ENCODE peak calls at places on chromosomes 13 and 19, in seven cellular contexts. One of them, this sample, is unnamed.

GRCh38 chr13:93270769-93271753 is 44.5 kb downstream of the GPC6 start:
- DNase-seq in pancreas: no peak
- DNase-seq in thoracic aorta: no peak
- DNase-seq in GM12878: no peak
- DNase-seq in GM23248: no peak
- DNase-seq in H9: no peak
- DNase-seq in tibial artery: no peak
- DNase-seq in this sample: no peak

GRCh38 chr19:43781630-43782310 is 997 bp upstream of the KCNN4 start:
- DNase-seq in GM23248: no peak
- DNase-seq in thoracic aorta: no peak
- DNase-seq in GM12878: no peak
- DNase-seq in H9: no peak
- DNase-seq in pancreas: no peak
- DNase-seq in tibial artery: no peak
- DNase-seq in this sample: no peak

GRCh38 chr13:92429231-92429630 is 797.4 kb upstream of the GPC6 start:
- DNase-seq in GM23248: no peak
- DNase-seq in H9: no peak
- DNase-seq in tibial artery: no peak
- DNase-seq in thoracic aorta: no peak
- DNase-seq in pancreas: no peak
- DNase-seq in GM12878: no peak
- DNase-seq in this sample: no peak

GRCh38 chr13:67023088-67023893 is 206.8 kb downstream of the PCDH9 start:
- DNase-seq in GM12878: no peak
- DNase-seq in GM23248: no peak
- DNase-seq in pancreas: no peak
- DNase-seq in H9: peak; percentile 25
- DNase-seq in thoracic aorta: no peak
- DNase-seq in tibial artery: no peak
- DNase-seq in this sample: no peak

GRCh38 chr13:23868521-23868920 is 20.7 kb downstream of the MIPEP start:
- DNase-seq in tibial artery: no peak
- DNase-seq in H9: no peak
- DNase-seq in thoracic aorta: no peak
- DNase-seq in GM23248: peak; percentile 85
- DNase-seq in pancreas: no peak
- DNase-seq in GM12878: no peak
- DNase-seq in this sample: no peak

GRCh38 chr13:62119739-62120700 is 704.4 kb upstream of the PCDH20 start:
- DNase-seq in tibial artery: no peak
- DNase-seq in GM12878: no peak
- DNase-seq in H9: no peak
- DNase-seq in GM23248: peak; percentile 34
- DNase-seq in pancreas: no peak
- DNase-seq in thoracic aorta: no peak
- DNase-seq in this sample: no peak

GRCh38 chr19:8578642-8579265 is 1.5 kb upstream of the MYO1F start:
- DNase-seq in H9: peak; percentile 80
- DNase-seq in GM23248: peak; percentile 74
- DNase-seq in GM12878: no peak
- DNase-seq in thoracic aorta: peak; percentile 40
- DNase-seq in pancreas: peak; percentile 42
- DNase-seq in tibial artery: peak; percentile 84
- DNase-seq in this sample: peak; percentile 88

GRCh38 chr19:44576843-44577565 is 36.4 kb upstream of the IGSF23 start:
- DNase-seq in thoracic aorta: no peak
- DNase-seq in pancreas: peak; percentile 27
- DNase-seq in tibial artery: no peak
- DNase-seq in GM12878: no peak
- DNase-seq in GM23248: peak; percentile 58
- DNase-seq in H9: peak; percentile 70
- DNase-seq in this sample: no peak

GRCh38 chr19:22144394-22144793 is 52.4 kb downstream of the ZNF676 start:
- DNase-seq in pancreas: no peak
- DNase-seq in tibial artery: no peak
- DNase-seq in GM12878: no peak
- DNase-seq in GM23248: peak; percentile 7
- DNase-seq in thoracic aorta: no peak
- DNase-seq in H9: no peak
- DNase-seq in this sample: no peak
- H3K9me3 ChIP-seq in pancreas: no peaks in the 10 kb centered on the region
- H3K9me3 ChIP-seq in tibial artery: peaks cover 49% of the 10 kb centered on the region
- H3K9me3 ChIP-seq in GM12878: peaks cover 1% of the 10 kb centered on the region
- H3K9me3 ChIP-seq in GM23248: no peaks in the 10 kb centered on the region
- H3K9me3 ChIP-seq in thoracic aorta: peaks cover 24% of the 10 kb centered on the region
- H3K9me3 ChIP-seq in H9: peaks cover 51% of the 10 kb centered on the region
- H3K9me3 ChIP-seq in this sample: peaks cover 8% of the 10 kb centered on the region

GRCh38 chr13:30718661-30719520 is 16.5 kb upstream of the ALOX5AP start:
- DNase-seq in tibial artery: no peak
- DNase-seq in GM12878: no peak
- DNase-seq in GM23248: peak; percentile 97
- DNase-seq in thoracic aorta: no peak
- DNase-seq in pancreas: no peak
- DNase-seq in H9: no peak
- DNase-seq in this sample: no peak
- H3K27ac ChIP-seq in tibial artery: no peak overlapping the region
- H3K27ac ChIP-seq in GM12878: no peak overlapping the region
- H3K27ac ChIP-seq in GM23248: peak overlapping the region; percentile 65
- H3K27ac ChIP-seq in thoracic aorta: no peak overlapping the region
- H3K27ac ChIP-seq in pancreas: no peak overlapping the region
- H3K27ac ChIP-seq in H9: no peak overlapping the region
- H3K27ac ChIP-seq in this sample: no peak overlapping the region

DNA sequence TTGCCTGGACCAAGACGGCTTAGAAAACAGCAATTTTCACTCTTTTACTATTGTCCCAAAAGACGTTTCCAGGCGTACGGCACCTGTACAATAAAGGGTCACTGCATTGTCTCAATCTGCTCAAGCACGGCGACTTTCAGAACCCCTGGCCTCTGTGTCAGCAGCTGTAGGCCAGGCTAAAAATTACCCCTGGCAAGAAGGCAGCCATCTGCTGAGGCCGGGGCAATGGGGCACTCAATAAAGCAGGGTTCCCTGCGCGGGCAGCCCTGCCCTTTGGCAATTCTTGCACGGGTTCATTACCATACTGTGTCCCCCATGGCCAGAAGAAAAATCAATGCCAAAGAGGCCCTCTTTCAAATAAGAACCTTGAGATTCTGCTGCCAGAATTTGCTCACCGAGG is 52.1 kb downstream of the STK24 start:
- DNase-seq in tibial artery: no peak
- DNase-seq in GM12878: no peak
- DNase-seq in thoracic aorta: no peak
- DNase-seq in GM23248: no peak
- DNase-seq in pancreas: no peak
- DNase-seq in H9: no peak
- DNase-seq in this sample: no peak
- H3K4me1 ChIP-seq in tibial artery: peaks cover 85% of the 10 kb centered on the region
- H3K4me1 ChIP-seq in GM12878: peaks cover 78% of the 10 kb centered on the region
- H3K4me1 ChIP-seq in thoracic aorta: no peaks in the 10 kb centered on the region
- H3K4me1 ChIP-seq in GM23248: peaks cover 7% of the 10 kb centered on the region
- H3K4me1 ChIP-seq in pancreas: no peaks in the 10 kb centered on the region
- H3K4me1 ChIP-seq in H9: peaks cover 13% of the 10 kb centered on the region
- H3K4me1 ChIP-seq in this sample: peaks cover 66% of the 10 kb centered on the region

GRCh38 chr19:54646331-54646841 is 16.1 kb downstream of the LILRB1 start:
- DNase-seq in tibial artery: no peak
- DNase-seq in H9: no peak
- DNase-seq in GM12878: no peak
- DNase-seq in thoracic aorta: no peak
- DNase-seq in pancreas: no peak
- DNase-seq in GM23248: no peak
- DNase-seq in this sample: peak; percentile 21

GRCh38 chr19:54654447-54655321 is 8.1 kb upstream of the LILRB4 start:
- DNase-seq in GM12878: no peak
- DNase-seq in H9: no peak
- DNase-seq in pancreas: no peak
- DNase-seq in tibial artery: no peak
- DNase-seq in thoracic aorta: no peak
- DNase-seq in GM23248: no peak
- DNase-seq in this sample: no peak

GRCh38 chr19:54648129-54648528 is 14.7 kb upstream of the LILRB4 start:
- DNase-seq in thoracic aorta: no peak
- DNase-seq in tibial artery: no peak
- DNase-seq in GM23248: no peak
- DNase-seq in pancreas: no peak
- DNase-seq in H9: no peak
- DNase-seq in GM12878: no peak
- DNase-seq in this sample: no peak

GRCh38 chr19:54653181-54653809 is 9.5 kb upstream of the LILRB4 start:
- DNase-seq in H9: no peak
- DNase-seq in pancreas: no peak
- DNase-seq in GM12878: no peak
- DNase-seq in GM23248: peak; percentile 40
- DNase-seq in thoracic aorta: no peak
- DNase-seq in tibial artery: no peak
- DNase-seq in this sample: no peak

DNA sequence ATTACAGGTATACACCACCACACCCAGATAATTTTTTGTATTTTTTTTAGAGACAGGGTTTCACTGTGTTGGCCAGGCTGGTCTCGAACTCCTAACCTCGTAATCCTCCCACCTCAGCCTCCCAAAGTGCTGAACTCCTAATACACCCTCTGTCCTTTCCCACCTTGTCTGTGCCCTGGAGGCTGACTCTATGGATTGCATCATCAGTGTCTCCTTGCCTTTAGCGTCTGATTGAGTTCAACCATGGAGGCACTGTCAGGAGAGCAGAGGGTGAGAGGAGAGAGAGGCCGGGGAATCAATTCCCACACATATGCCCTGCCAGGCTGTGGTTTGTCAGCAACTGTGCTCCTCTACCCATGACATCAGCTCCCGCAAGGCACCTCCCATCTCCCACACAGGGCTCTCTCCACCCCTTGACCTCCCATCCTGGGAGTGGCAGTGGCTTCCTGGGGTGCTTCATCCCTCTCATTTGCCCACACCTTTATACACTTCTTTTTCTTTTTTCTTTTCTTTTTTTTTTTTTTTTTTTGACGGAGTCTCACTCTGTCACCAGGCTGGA is 12.6 kb upstream of the LILRB4 start:
- DNase-seq in thoracic aorta: no peak
- DNase-seq in GM23248: no peak
- DNase-seq in GM12878: no peak
- DNase-seq in pancreas: no peak
- DNase-seq in H9: no peak
- DNase-seq in tibial artery: no peak
- DNase-seq in this sample: no peak
- H3K9me3 ChIP-seq in thoracic aorta: no peaks in the 10 kb centered on the region
- H3K9me3 ChIP-seq in GM23248: no peaks in the 10 kb centered on the region
- H3K9me3 ChIP-seq in GM12878: no peaks in the 10 kb centered on the region
- H3K9me3 ChIP-seq in pancreas: no peaks in the 10 kb centered on the region
- H3K9me3 ChIP-seq in H9: peaks cover 82% of the 10 kb centered on the region
- H3K9me3 ChIP-seq in tibial artery: no peaks in the 10 kb centered on the region
- H3K9me3 ChIP-seq in this sample: no peaks in the 10 kb centered on the region

DNA sequence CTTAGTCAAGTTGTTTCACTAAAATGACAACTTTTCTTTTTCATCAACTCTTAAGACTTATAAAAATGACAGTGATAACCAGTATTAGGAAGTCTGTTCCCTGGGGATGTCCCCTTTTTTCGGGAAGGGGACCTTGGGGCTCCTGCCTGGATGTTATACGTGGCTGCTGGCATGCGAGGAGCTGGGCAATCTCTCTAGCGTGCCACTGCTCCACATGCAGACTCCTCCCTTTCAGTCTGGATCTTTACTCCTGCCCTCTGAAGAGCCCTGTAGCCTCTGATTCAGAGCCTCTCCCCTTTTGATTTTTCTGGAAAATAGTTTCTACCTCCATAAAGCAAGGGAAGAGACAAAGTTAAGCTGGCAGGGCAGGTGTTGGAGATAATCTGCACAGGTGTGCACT is 19.5 kb upstream of the GTF2F2 start:
- DNase-seq in H9: no peak
- DNase-seq in thoracic aorta: no peak
- DNase-seq in pancreas: no peak
- DNase-seq in GM12878: no peak
- DNase-seq in GM23248: no peak
- DNase-seq in tibial artery: no peak
- DNase-seq in this sample: no peak
- H3K27ac ChIP-seq in H9: no peak overlapping the region
- H3K27ac ChIP-seq in thoracic aorta: no peak overlapping the region
- H3K27ac ChIP-seq in pancreas: no peak overlapping the region
- H3K27ac ChIP-seq in GM12878: no peak overlapping the region
- H3K27ac ChIP-seq in GM23248: no peak overlapping the region
- H3K27ac ChIP-seq in tibial artery: no peak overlapping the region
- H3K27ac ChIP-seq in this sample: no peak overlapping the region

GRCh38 chr13:27124571-27124970 is 47.0 kb downstream of the USP12 start:
- DNase-seq in pancreas: no peak
- DNase-seq in GM12878: no peak
- DNase-seq in thoracic aorta: no peak
- DNase-seq in GM23248: no peak
- DNase-seq in tibial artery: no peak
- DNase-seq in H9: no peak
- DNase-seq in this sample: no peak

GRCh38 chr13:27130223-27131015 is 41.2 kb downstream of the USP12 start:
- DNase-seq in GM23248: peak; percentile 59
- DNase-seq in pancreas: no peak
- DNase-seq in thoracic aorta: no peak
- DNase-seq in GM12878: no peak
- DNase-seq in H9: no peak
- DNase-seq in tibial artery: no peak
- DNase-seq in this sample: no peak

GRCh38 chr13:27125357-27126282 is 46.0 kb downstream of the USP12 start:
- DNase-seq in thoracic aorta: no peak
- DNase-seq in pancreas: no peak
- DNase-seq in H9: no peak
- DNase-seq in GM23248: no peak
- DNase-seq in tibial artery: no peak
- DNase-seq in GM12878: no peak
- DNase-seq in this sample: no peak

GRCh38 chr13:27128825-27129627 is 42.6 kb downstream of the USP12 start:
- DNase-seq in GM12878: no peak
- DNase-seq in GM23248: no peak
- DNase-seq in H9: no peak
- DNase-seq in thoracic aorta: no peak
- DNase-seq in tibial artery: no peak
- DNase-seq in pancreas: no peak
- DNase-seq in this sample: no peak

DNA sequence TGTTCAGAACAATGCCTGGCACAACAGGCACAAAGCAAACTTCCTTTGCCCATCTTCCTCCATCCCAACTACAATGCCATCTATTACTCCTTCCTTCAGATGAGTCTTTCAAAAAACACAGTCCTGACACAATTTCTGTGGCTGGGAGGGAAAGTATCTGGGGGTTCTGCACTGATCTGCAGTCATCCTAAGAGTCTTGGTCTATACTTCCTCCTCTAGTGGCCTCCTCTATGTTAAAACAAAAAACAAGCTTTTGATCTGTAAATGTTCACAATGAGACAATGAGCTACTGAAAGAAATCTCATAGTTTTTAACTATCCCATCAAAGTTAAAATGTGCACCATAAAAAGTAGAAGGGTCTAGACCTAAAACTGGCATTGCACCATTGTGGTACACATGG is 44.7 kb downstream of the USP12 start:
- DNase-seq in pancreas: no peak
- DNase-seq in thoracic aorta: no peak
- DNase-seq in GM12878: no peak
- DNase-seq in GM23248: no peak
- DNase-seq in H9: no peak
- DNase-seq in tibial artery: no peak
- DNase-seq in this sample: no peak
- H3K4me1 ChIP-seq in pancreas: peaks cover 8% of the 10 kb centered on the region
- H3K4me1 ChIP-seq in thoracic aorta: peaks cover 24% of the 10 kb centered on the region
- H3K4me1 ChIP-seq in GM12878: peaks cover 25% of the 10 kb centered on the region
- H3K4me1 ChIP-seq in GM23248: peaks cover 19% of the 10 kb centered on the region
- H3K4me1 ChIP-seq in H9: no peaks in the 10 kb centered on the region
- H3K4me1 ChIP-seq in tibial artery: peaks cover 70% of the 10 kb centered on the region
- H3K4me1 ChIP-seq in this sample: peaks cover 22% of the 10 kb centered on the region

GRCh38 chr19:681029-681626 is 4.9 kb downstream of the FSTL3 start:
- DNase-seq in H9: no peak
- DNase-seq in GM23248: peak; percentile 96
- DNase-seq in pancreas: no peak
- DNase-seq in thoracic aorta: no peak
- DNase-seq in tibial artery: peak; percentile 41
- DNase-seq in GM12878: no peak
- DNase-seq in this sample: no peak
- H3K9me3 ChIP-seq in H9: no peaks in the 10 kb centered on the region
- H3K9me3 ChIP-seq in GM23248: no peaks in the 10 kb centered on the region
- H3K9me3 ChIP-seq in pancreas: no peaks in the 10 kb centered on the region
- H3K9me3 ChIP-seq in thoracic aorta: no peaks in the 10 kb centered on the region
- H3K9me3 ChIP-seq in tibial artery: no peaks in the 10 kb centered on the region
- H3K9me3 ChIP-seq in GM12878: no peaks in the 10 kb centered on the region
- H3K9me3 ChIP-seq in this sample: no peaks in the 10 kb centered on the region

This sample was measured in CD8-positive, alpha-beta T cell.